ENCODE peak calls at places on chromosomes 3 and 15, in seven cellular contexts. E is activated gamma-delta T cell treated with Interleukin-2 at 50 U/mL for 16 hours; Q is mesothelial cell of epicardium; U is AG20443; H is stimulated activated CD4-positive, alpha-beta T cell treated with anti-CD3 and anti-CD28 coated beads, Interleukin-1b, Interleukin-23, amount 100 ng/mL, for 4 hours; T is T-cell; N is endothelial cell. Z is an unnamed sample.

GRCh38 chr3:50242371-50242770 is 6.4 kb downstream of the GNAI2 start:
- DNase-seq in E (no peak), H (no peak), U (no peak), N (no peak), T (no peak), Q (no peak), Z (no peak)

GRCh38 chr3:170585937-170586310 is at the start of gene SLC7A14:
- DNase-seq in U (peak), Q (no peak), T (no peak), H (no peak), N (no peak), E (no peak), Z (no peak)

GRCh38 chr3:194871864-194872668 is 186.4 kb downstream of the FAM43A start:
- DNase-seq in U (peak), N (no peak), Q (no peak), H (no peak), E (no peak), T (no peak), Z (no peak)

GRCh38 chr3:141191097-141191749 is 40.4 kb upstream of the PXYLP1 start:
- DNase-seq in T (no peak), Q (no peak), N (no peak), E (no peak), H (no peak), U (peak), Z (no peak)

GRCh38 chr3:128334086-128334650 is 132.5 kb downstream of the DNAJB8 start:
- DNase-seq in E (no peak), U (no peak), Q (no peak), N (no peak), T (no peak), H (no peak), Z (no peak)

GRCh38 chr3:11591401-11592266 is 52.1 kb downstream of the VGLL4 start:
- DNase-seq in E (no peak), Q (no peak), U (peak), N (no peak), H (no peak), T (no peak), Z (no peak)

GRCh38 chr3:195878424-195879274 is 29.7 kb downstream of the TNK2 start:
- DNase-seq in U (no peak), T (no peak), H (no peak), E (no peak), N (no peak), Q (no peak), Z (no peak)

GRCh38 chr3:58679974-58680656 is 13.5 kb upstream of the FAM3D start:
- DNase-seq in U (no peak), Q (no peak), H (no peak), E (no peak), N (no peak), T (no peak), Z (no peak)

GRCh38 chr3:80357761-80358160 is 590.0 kb upstream of the ROBO1 start:
- DNase-seq in T (no peak), N (no peak), Q (no peak), H (no peak), E (no peak), U (no peak), Z (no peak)

GRCh38 chr3:111434941-111435622 is 106.9 kb upstream of the CD96 start:
- DNase-seq in U (no peak), Q (no peak), T (no peak), E (no peak), N (no peak), H (no peak), Z (no peak)

GRCh38 chr3:10988991-10989484 is 3.5 kb upstream of the SLC6A1 start:
- DNase-seq in Q (no peak), E (no peak), H (no peak), U (no peak), N (no peak), T (no peak), Z (no peak)

GRCh38 chr3:141262306-141262705 is 30.7 kb downstream of the PXYLP1 start:
- DNase-seq in T (no peak), U (peak), N (no peak), H (no peak), Q (no peak), E (no peak), Z (no peak)

GRCh38 chr3:182618085-182618732 is 175.1 kb upstream of the ATP11B start:
- DNase-seq in T (no peak), E (no peak), H (no peak), N (no peak), Q (no peak), U (no peak), Z (peak)

GRCh38 chr15:80093854-80094418 is 34.5 kb downstream of the ZFAND6 start:
- DNase-seq in Q (no peak), H (no peak), T (no peak), U (peak), N (no peak), E (no peak), Z (peak)

GRCh38 chr3:37892917-37893595 is 31.4 kb downstream of the CTDSPL start:
- DNase-seq in E (no peak), U (peak), T (no peak), N (peak), Q (no peak), H (no peak), Z (peak)

GRCh38 chr3:122668930-122669730 is 11.5 kb upstream of the PARP14 start:
- DNase-seq in H (no peak), N (no peak), T (no peak), U (peak), Q (no peak), E (no peak), Z (no peak)

GRCh38 chr3:136381051-136381450 is 130.9 kb downstream of the PCCB start:
- DNase-seq in N (no peak), U (no peak), E (no peak), H (no peak), T (no peak), Q (no peak), Z (no peak)

GRCh38 chr3:178551916-178552321 is 15.7 kb downstream of the KCNMB2 start:
- DNase-seq in E (no peak), H (no peak), U (peak), T (no peak), Q (no peak), N (no peak), Z (no peak)

GRCh38 chr15:32034106-32034505 is 3.8 kb downstream of the CHRNA7 start:
- DNase-seq in U (no peak), Q (no peak), T (no peak), H (no peak), N (no peak), E (no peak), Z (no peak)

GRCh38 chr3:184261270-184262165 is at the start of gene CAMK2N2:
- DNase-seq in H (peak), Q (no peak), N (peak), U (peak), E (peak), T (no peak), Z (peak)

GRCh38 chr3:29128004-29128403 is 152.9 kb upstream of the RBMS3 start:
- DNase-seq in U (no peak), H (no peak), Q (no peak), T (no peak), N (peak), E (no peak), Z (no peak)

GRCh38 chr3:9769426-9770275 is at the start of gene CAMK1:
- DNase-seq in T (peak), N (peak), U (peak), Q (peak), H (peak), E (peak), Z (no peak)

Z was measured in LNCaP clone FGC.